ENCODE peak calls at places on chromosomes 7 and 10, in five cellular contexts. One of them, this sample, is unnamed.

GRCh38 chr10:48772059-48772458 is 87.4 kb downstream of the WDFY4 start:
- DNase-seq in COR-L47: no peak
- DNase-seq in G401: no peak
- DNase-seq in activated T-helper 2 cell treated with anti-CD3 and anti-CD28 coated beads, Interferon-gamma antibody, Interleukin-2, Interleukin-4, amounts not matched to agents 10 μg/mL and 5 μg/mL and 100 μg/mL, durations not matched to agents 14 hours and 24 hours and 36 hours: no peak
- DNase-seq in mucosa of descending colon: no peak
- DNase-seq in this sample: no peak

GRCh38 chr10:13614530-13615332 is 28.0 kb downstream of the PRPF18 start:
- DNase-seq in activated T-helper 2 cell treated with anti-CD3 and anti-CD28 coated beads, Interferon-gamma antibody, Interleukin-2, Interleukin-4, amounts not matched to agents 10 μg/mL and 5 μg/mL and 100 μg/mL, durations not matched to agents 14 hours and 24 hours and 36 hours: no peak
- DNase-seq in G401: no peak
- DNase-seq in mucosa of descending colon: no peak
- DNase-seq in COR-L47: no peak
- DNase-seq in this sample: no peak

GRCh38 chr10:115861864-115862263 is 411.1 kb downstream of the GFRA1 start:
- DNase-seq in mucosa of descending colon: no peak
- DNase-seq in COR-L47: no peak
- DNase-seq in G401: no peak
- DNase-seq in activated T-helper 2 cell treated with anti-CD3 and anti-CD28 coated beads, Interferon-gamma antibody, Interleukin-2, Interleukin-4, amounts not matched to agents 10 μg/mL and 5 μg/mL and 100 μg/mL, durations not matched to agents 14 hours and 24 hours and 36 hours: no peak
- DNase-seq in this sample: no peak

GRCh38 chr7:27160147-27160545 is 3.7 kb upstream of the HOXA7 start:
- DNase-seq in COR-L47: no peak
- DNase-seq in G401: no peak
- DNase-seq in activated T-helper 2 cell treated with anti-CD3 and anti-CD28 coated beads, Interferon-gamma antibody, Interleukin-2, Interleukin-4, amounts not matched to agents 10 μg/mL and 5 μg/mL and 100 μg/mL, durations not matched to agents 14 hours and 24 hours and 36 hours: no peak
- DNase-seq in mucosa of descending colon: no peak
- DNase-seq in this sample: no peak

GRCh38 chr7:90973146-90973545 is 291.1 kb upstream of the FZD1 start:
- DNase-seq in mucosa of descending colon: no peak
- DNase-seq in G401: no peak
- DNase-seq in activated T-helper 2 cell treated with anti-CD3 and anti-CD28 coated beads, Interferon-gamma antibody, Interleukin-2, Interleukin-4, amounts not matched to agents 10 μg/mL and 5 μg/mL and 100 μg/mL, durations not matched to agents 14 hours and 24 hours and 36 hours: no peak
- DNase-seq in COR-L47: no peak
- DNase-seq in this sample: no peak

GRCh38 chr7:51731086-51731485 is 414.5 kb upstream of the COBL start:
- DNase-seq in G401: no peak
- DNase-seq in activated T-helper 2 cell treated with anti-CD3 and anti-CD28 coated beads, Interferon-gamma antibody, Interleukin-2, Interleukin-4, amounts not matched to agents 10 μg/mL and 5 μg/mL and 100 μg/mL, durations not matched to agents 14 hours and 24 hours and 36 hours: no peak
- DNase-seq in COR-L47: peak
- DNase-seq in mucosa of descending colon: no peak
- DNase-seq in this sample: no peak

GRCh38 chr7:91898240-91898992 is 17.9 kb upstream of the MTERF1 start:
- DNase-seq in COR-L47: no peak
- DNase-seq in activated T-helper 2 cell treated with anti-CD3 and anti-CD28 coated beads, Interferon-gamma antibody, Interleukin-2, Interleukin-4, amounts not matched to agents 10 μg/mL and 5 μg/mL and 100 μg/mL, durations not matched to agents 14 hours and 24 hours and 36 hours: no peak
- DNase-seq in G401: no peak
- DNase-seq in mucosa of descending colon: no peak
- DNase-seq in this sample: no peak

GRCh38 chr7:519429-519973 is at the start of gene PDGFA:
- DNase-seq in G401: peak
- DNase-seq in COR-L47: peak
- DNase-seq in mucosa of descending colon: peak
- DNase-seq in activated T-helper 2 cell treated with anti-CD3 and anti-CD28 coated beads, Interferon-gamma antibody, Interleukin-2, Interleukin-4, amounts not matched to agents 10 μg/mL and 5 μg/mL and 100 μg/mL, durations not matched to agents 14 hours and 24 hours and 36 hours: no peak
- DNase-seq in this sample: no peak

GRCh38 chr7:451255-452229 is 68.1 kb downstream of the PDGFA start:
- DNase-seq in mucosa of descending colon: no peak
- DNase-seq in activated T-helper 2 cell treated with anti-CD3 and anti-CD28 coated beads, Interferon-gamma antibody, Interleukin-2, Interleukin-4, amounts not matched to agents 10 μg/mL and 5 μg/mL and 100 μg/mL, durations not matched to agents 14 hours and 24 hours and 36 hours: no peak
- DNase-seq in COR-L47: no peak
- DNase-seq in G401: no peak
- DNase-seq in this sample: no peak

GRCh38 chr10:87705339-87705738 is 45.7 kb downstream of the PAPSS2 start:
- DNase-seq in activated T-helper 2 cell treated with anti-CD3 and anti-CD28 coated beads, Interferon-gamma antibody, Interleukin-2, Interleukin-4, amounts not matched to agents 10 μg/mL and 5 μg/mL and 100 μg/mL, durations not matched to agents 14 hours and 24 hours and 36 hours: no peak
- DNase-seq in G401: no peak
- DNase-seq in mucosa of descending colon: no peak
- DNase-seq in COR-L47: no peak
- DNase-seq in this sample: no peak

GRCh38 chr7:106426803-106427202 is 142.0 kb upstream of the NAMPT start:
- DNase-seq in G401: no peak
- DNase-seq in mucosa of descending colon: no peak
- DNase-seq in activated T-helper 2 cell treated with anti-CD3 and anti-CD28 coated beads, Interferon-gamma antibody, Interleukin-2, Interleukin-4, amounts not matched to agents 10 μg/mL and 5 μg/mL and 100 μg/mL, durations not matched to agents 14 hours and 24 hours and 36 hours: no peak
- DNase-seq in COR-L47: no peak
- DNase-seq in this sample: no peak

GRCh38 chr10:70910486-70911350 is 22.4 kb upstream of the PCBD1 start:
- DNase-seq in G401: no peak
- DNase-seq in activated T-helper 2 cell treated with anti-CD3 and anti-CD28 coated beads, Interferon-gamma antibody, Interleukin-2, Interleukin-4, amounts not matched to agents 10 μg/mL and 5 μg/mL and 100 μg/mL, durations not matched to agents 14 hours and 24 hours and 36 hours: no peak
- DNase-seq in COR-L47: no peak
- DNase-seq in mucosa of descending colon: no peak
- DNase-seq in this sample: no peak

GRCh38 chr10:61902448-61903183 is 1.1 kb downstream of the ARID5B start:
- DNase-seq in G401: peak
- DNase-seq in activated T-helper 2 cell treated with anti-CD3 and anti-CD28 coated beads, Interferon-gamma antibody, Interleukin-2, Interleukin-4, amounts not matched to agents 10 μg/mL and 5 μg/mL and 100 μg/mL, durations not matched to agents 14 hours and 24 hours and 36 hours: peak
- DNase-seq in COR-L47: peak
- DNase-seq in mucosa of descending colon: peak
- DNase-seq in this sample: no peak

GRCh38 chr10:131154306-131155025 is 157.1 kb downstream of the TCERG1L start:
- DNase-seq in COR-L47: no peak
- DNase-seq in mucosa of descending colon: no peak
- DNase-seq in activated T-helper 2 cell treated with anti-CD3 and anti-CD28 coated beads, Interferon-gamma antibody, Interleukin-2, Interleukin-4, amounts not matched to agents 10 μg/mL and 5 μg/mL and 100 μg/mL, durations not matched to agents 14 hours and 24 hours and 36 hours: no peak
- DNase-seq in G401: no peak
- DNase-seq in this sample: no peak

GRCh38 chr7:6606866-6607583 is 8.4 kb upstream of the ZNF853 start:
- DNase-seq in G401: no peak
- DNase-seq in activated T-helper 2 cell treated with anti-CD3 and anti-CD28 coated beads, Interferon-gamma antibody, Interleukin-2, Interleukin-4, amounts not matched to agents 10 μg/mL and 5 μg/mL and 100 μg/mL, durations not matched to agents 14 hours and 24 hours and 36 hours: no peak
- DNase-seq in mucosa of descending colon: no peak
- DNase-seq in COR-L47: no peak
- DNase-seq in this sample: no peak

GRCh38 chr7:41696323-41696916 is 6.5 kb downstream of the INHBA start:
- DNase-seq in COR-L47: peak
- DNase-seq in mucosa of descending colon: peak
- DNase-seq in G401: peak
- DNase-seq in activated T-helper 2 cell treated with anti-CD3 and anti-CD28 coated beads, Interferon-gamma antibody, Interleukin-2, Interleukin-4, amounts not matched to agents 10 μg/mL and 5 μg/mL and 100 μg/mL, durations not matched to agents 14 hours and 24 hours and 36 hours: no peak
- DNase-seq in this sample: peak

GRCh38 chr10:124696446-124697392 is 47.5 kb downstream of the FAM53B start:
- DNase-seq in G401: no peak
- DNase-seq in activated T-helper 2 cell treated with anti-CD3 and anti-CD28 coated beads, Interferon-gamma antibody, Interleukin-2, Interleukin-4, amounts not matched to agents 10 μg/mL and 5 μg/mL and 100 μg/mL, durations not matched to agents 14 hours and 24 hours and 36 hours: no peak
- DNase-seq in mucosa of descending colon: no peak
- DNase-seq in COR-L47: no peak
- DNase-seq in this sample: no peak

GRCh38 chr7:66070222-66070621 is 5.4 kb upstream of the ASL start:
- DNase-seq in mucosa of descending colon: no peak
- DNase-seq in activated T-helper 2 cell treated with anti-CD3 and anti-CD28 coated beads, Interferon-gamma antibody, Interleukin-2, Interleukin-4, amounts not matched to agents 10 μg/mL and 5 μg/mL and 100 μg/mL, durations not matched to agents 14 hours and 24 hours and 36 hours: no peak
- DNase-seq in COR-L47: no peak
- DNase-seq in G401: no peak
- DNase-seq in this sample: no peak

GRCh38 chr7:17680943-17681351 is 259.3 kb downstream of the SNX13 start:
- DNase-seq in activated T-helper 2 cell treated with anti-CD3 and anti-CD28 coated beads, Interferon-gamma antibody, Interleukin-2, Interleukin-4, amounts not matched to agents 10 μg/mL and 5 μg/mL and 100 μg/mL, durations not matched to agents 14 hours and 24 hours and 36 hours: no peak
- DNase-seq in COR-L47: peak
- DNase-seq in G401: peak
- DNase-seq in mucosa of descending colon: no peak
- DNase-seq in this sample: no peak

GRCh38 chr7:129122751-129123516 is 21.6 kb upstream of the TSPAN33 start:
- DNase-seq in COR-L47: no peak
- DNase-seq in G401: no peak
- DNase-seq in activated T-helper 2 cell treated with anti-CD3 and anti-CD28 coated beads, Interferon-gamma antibody, Interleukin-2, Interleukin-4, amounts not matched to agents 10 μg/mL and 5 μg/mL and 100 μg/mL, durations not matched to agents 14 hours and 24 hours and 36 hours: no peak
- DNase-seq in mucosa of descending colon: no peak
- DNase-seq in this sample: no peak

GRCh38 chr10:122344741-122345258 is 29.7 kb upstream of the PLEKHA1 start:
- DNase-seq in mucosa of descending colon: peak
- DNase-seq in G401: no peak
- DNase-seq in activated T-helper 2 cell treated with anti-CD3 and anti-CD28 coated beads, Interferon-gamma antibody, Interleukin-2, Interleukin-4, amounts not matched to agents 10 μg/mL and 5 μg/mL and 100 μg/mL, durations not matched to agents 14 hours and 24 hours and 36 hours: no peak
- DNase-seq in COR-L47: no peak
- DNase-seq in this sample: no peak

GRCh38 chr10:73590881-73591577 is at the start of gene USP54:
- DNase-seq in activated T-helper 2 cell treated with anti-CD3 and anti-CD28 coated beads, Interferon-gamma antibody, Interleukin-2, Interleukin-4, amounts not matched to agents 10 μg/mL and 5 μg/mL and 100 μg/mL, durations not matched to agents 14 hours and 24 hours and 36 hours: no peak
- DNase-seq in mucosa of descending colon: peak
- DNase-seq in COR-L47: no peak
- DNase-seq in G401: no peak
- DNase-seq in this sample: no peak

GRCh38 chr10:124918906-124919305 is 23.0 kb upstream of the ZRANB1 start:
- DNase-seq in mucosa of descending colon: no peak
- DNase-seq in G401: no peak
- DNase-seq in activated T-helper 2 cell treated with anti-CD3 and anti-CD28 coated beads, Interferon-gamma antibody, Interleukin-2, Interleukin-4, amounts not matched to agents 10 μg/mL and 5 μg/mL and 100 μg/mL, durations not matched to agents 14 hours and 24 hours and 36 hours: no peak
- DNase-seq in COR-L47: no peak
- DNase-seq in this sample: no peak

GRCh38 chr7:112414855-112415490 is 35.3 kb upstream of the IFRD1 start:
- DNase-seq in activated T-helper 2 cell treated with anti-CD3 and anti-CD28 coated beads, Interferon-gamma antibody, Interleukin-2, Interleukin-4, amounts not matched to agents 10 μg/mL and 5 μg/mL and 100 μg/mL, durations not matched to agents 14 hours and 24 hours and 36 hours: no peak
- DNase-seq in mucosa of descending colon: peak
- DNase-seq in G401: peak
- DNase-seq in COR-L47: peak
- DNase-seq in this sample: no peak

GRCh38 chr7:140455743-140456142 is 23.6 kb downstream of the MKRN1 start:
- DNase-seq in COR-L47: no peak
- DNase-seq in activated T-helper 2 cell treated with anti-CD3 and anti-CD28 coated beads, Interferon-gamma antibody, Interleukin-2, Interleukin-4, amounts not matched to agents 10 μg/mL and 5 μg/mL and 100 μg/mL, durations not matched to agents 14 hours and 24 hours and 36 hours: no peak
- DNase-seq in mucosa of descending colon: peak
- DNase-seq in G401: no peak
- DNase-seq in this sample: no peak

GRCh38 chr10:5977471-5978370 is at the start of gene IL15RA:
- DNase-seq in COR-L47: no peak
- DNase-seq in activated T-helper 2 cell treated with anti-CD3 and anti-CD28 coated beads, Interferon-gamma antibody, Interleukin-2, Interleukin-4, amounts not matched to agents 10 μg/mL and 5 μg/mL and 100 μg/mL, durations not matched to agents 14 hours and 24 hours and 36 hours: peak
- DNase-seq in mucosa of descending colon: peak
- DNase-seq in G401: no peak
- DNase-seq in this sample: peak